ENCODE peak calls at places on chromosomes 11 and 22, in four cellular contexts. G is activated CD4-positive, alpha-beta T cell treated with anti-CD3 and anti-CD28 coated beads, Interleukin-2, amount 50 U/mL, for 48 hours; O is activated CD8-positive, alpha-beta memory T cell treated with anti-CD3 and anti-CD28 coated beads for 1 hour; D is nephron progenitor cell. M is an unnamed sample.

GRCh38 chr11:94147433-94147845 is 18.8 kb downstream of the PANX1 start:
- DNase-seq in G (peak), O (no peak), D (no peak), M (no peak)

GRCh38 chr11:128688031-128688713 is 5.7 kb upstream of the FLI1 start:
- DNase-seq in G (no peak), O (no peak), D (peak), M (no peak)

GRCh38 chr11:80136991-80137390 is 696.2 kb upstream of the TENM4 start:
- DNase-seq in G (no peak), O (no peak), D (no peak), M (no peak)

GRCh38 chr11:119608201-119608600 is 120.8 kb downstream of the NECTIN1 start:
- DNase-seq in D (no peak), O (no peak), G (no peak), M (no peak)

GRCh38 chr22:48651981-48652538 is 1175.6 kb downstream of the BRD1 start:
- DNase-seq in G (no peak), O (no peak), D (no peak), M (no peak)

GRCh38 chr11:128343870-128344269 is 243.5 kb downstream of the ETS1 start:
- DNase-seq in D (no peak), O (no peak), G (no peak), M (no peak)

GRCh38 chr22:45877651-45878050 is 99.3 kb downstream of the WNT7B start:
- DNase-seq in O (no peak), D (no peak), G (no peak), M (no peak)

GRCh38 chr11:47716692-47717091 is 1.5 kb upstream of the AGBL2 start:
- DNase-seq in G (no peak), D (no peak), O (no peak), M (peak)

GRCh38 chr11:9193316-9193715 is 71.8 kb downstream of the DENND5A start:
- DNase-seq in D (no peak), O (no peak), G (no peak), M (no peak)

GRCh38 chr11:68677432-68677831 is 6.9 kb upstream of the GAL start:
- DNase-seq in G (no peak), D (no peak), O (no peak), M (peak)

GRCh38 chr22:49055406-49055805 is 772.3 kb downstream of the BRD1 start:
- DNase-seq in O (no peak), G (no peak), D (no peak), M (no peak)

GRCh38 chr11:71203681-71204080 is 48.7 kb downstream of the SHANK2 start:
- DNase-seq in D (no peak), O (no peak), G (no peak), M (no peak)

GRCh38 chr11:118265954-118266353 is 1.9 kb upstream of the MPZL2 start:
- DNase-seq in G (no peak), D (no peak), O (no peak), M (no peak)

GRCh38 chr11:84496122-84496521 is 1131.0 kb downstream of the DLG2 start:
- DNase-seq in O (no peak), G (no peak), D (no peak), M (no peak)

GRCh38 chr22:25645266-25645665 is 80.8 kb downstream of the GRK3 start:
- DNase-seq in G (no peak), D (no peak), O (no peak), M (peak)

GRCh38 chr11:131924446-131925240 is 554.2 kb downstream of the NTM start:
- DNase-seq in D (no peak), G (no peak), O (no peak), M (peak)

GRCh38 chr11:81444306-81444705 is 1289.4 kb downstream of the FAM181B start:
- DNase-seq in O (no peak), G (no peak), D (no peak), M (no peak)

GRCh38 chr11:67390947-67391303 is 861 bp upstream of the RAD9A start:
- DNase-seq in G (no peak), D (no peak), O (no peak), M (no peak)

GRCh38 chr11:36354221-36355003 is 58.3 kb downstream of the PRR5L start:
- DNase-seq in D (no peak), O (no peak), G (no peak), M (no peak)

GRCh38 chr22:21991309-21991596 is 8.7 kb upstream of the TOP3B start:
- DNase-seq in G (no peak), O (no peak), D (no peak), M (no peak)

GRCh38 chr11:10352911-10353550 is 48.2 kb downstream of the ADM start:
- DNase-seq in O (no peak), D (no peak), G (no peak), M (no peak)

GRCh38 chr11:102172127-102172848 is 62.0 kb downstream of the YAP1 start:
- DNase-seq in G (no peak), D (no peak), O (no peak), M (peak)